ENCODE peak calls at places on chromosomes 2 and 18, in four cellular contexts. I is stimulated activated CD4-positive, alpha-beta T cell treated with anti-CD3 and anti-CD28 coated beads, Interleukin-4, amount 100 ng/mL, for 48 hours; H is head of caudate nucleus; U is dorsolateral prefrontal cortex. F is an unnamed sample.

GRCh38 chr18:26869640-26870039 is 4.1 kb upstream of the AQP4 start:
- DNase-seq in I (no peak), H (no peak), U (no peak), F (no peak)

GRCh38 chr18:65754121-65754520 is 3.3 kb downstream of the CDH7 start:
- DNase-seq in I (no peak), H (no peak), U (no peak), F (no peak)

GRCh38 chr2:198697218-198697617 is 760.5 kb downstream of the SATB2 start:
- DNase-seq in I (no peak), H (no peak), U (no peak), F (no peak)

GRCh38 chr2:119245076-119245840 is 21.6 kb downstream of the STEAP3 start:
- DNase-seq in I (no peak), H (no peak), U (no peak), F (no peak)

GRCh38 chr2:63763336-63764056 is 78.2 kb upstream of the UGP2 start:
- DNase-seq in I (no peak), H (no peak), U (no peak), F (no peak)

GRCh38 chr2:171771463-171771862 is 84.2 kb downstream of the DYNC1I2 start:
- DNase-seq in I (no peak), H (no peak), U (no peak), F (no peak)

GRCh38 chr2:169397697-169398096 is 35.4 kb upstream of the LRP2 start:
- DNase-seq in I (no peak), H (no peak), U (no peak), F (no peak)

GRCh38 chr2:149040451-149040850 is 2.0 kb downstream of the LYPD6B start:
- DNase-seq in I (peak), H (no peak), U (no peak), F (no peak)

GRCh38 chr2:145075454-145076062 is 555.6 kb upstream of the ZEB2 start:
- DNase-seq in I (no peak), H (no peak), U (no peak), F (no peak)

GRCh38 chr2:86661333-86661732 is 37.7 kb upstream of the RNF103 start:
- DNase-seq in I (no peak), H (no peak), U (no peak), F (no peak)

GRCh38 chr18:37846996-37847395 is 281.4 kb upstream of the CELF4 start:
- DNase-seq in I (no peak), H (no peak), U (no peak), F (no peak)

GRCh38 chr2:43531251-43531650 is 64.6 kb downstream of the THADA start:
- DNase-seq in I (no peak), H (no peak), U (no peak), F (no peak)

GRCh38 chr2:105736145-105736544 is 8.6 kb upstream of the NCK2 start:
- DNase-seq in I (no peak), H (no peak), U (no peak), F (no peak)

GRCh38 chr2:77054938-77055337 is 467.2 kb downstream of the LRRTM4 start:
- DNase-seq in I (no peak), H (no peak), U (no peak), F (no peak)

GRCh38 chr2:201618744-201619654 is 24.3 kb downstream of the TMEM237 start:
- DNase-seq in I (no peak), H (peak), U (peak), F (no peak)

GRCh38 chr18:48902023-48902855 is 48.5 kb downstream of the SMAD7 start:
- DNase-seq in I (no peak), H (peak), U (peak), F (peak)

GRCh38 chr18:62678847-62679535 is 36.4 kb upstream of the PHLPP1 start:
- DNase-seq in I (no peak), H (no peak), U (no peak), F (no peak)

GRCh38 chr2:17363846-17364245 is 154.4 kb downstream of the RAD51AP2 start:
- DNase-seq in I (no peak), H (no peak), U (no peak), F (no peak)

GRCh38 chr2:234308814-234309195 is 188.1 kb downstream of the ARL4C start:
- DNase-seq in I (peak), H (no peak), U (no peak), F (no peak)

GRCh38 chr2:234100686-234101085 is 50.2 kb downstream of the SPP2 start:
- DNase-seq in I (no peak), H (no peak), U (no peak), F (no peak)

GRCh38 chr2:8421658-8422499 is 260.0 kb upstream of the ID2 start:
- DNase-seq in I (no peak), H (no peak), U (no peak), F (no peak)

GRCh38 chr2:44342854-44343253 is 18.4 kb downstream of the PREPL start:
- DNase-seq in I (no peak), H (no peak), U (no peak), F (no peak)

GRCh38 chr18:48003426-48004349 is 73.2 kb upstream of the SMAD2 start:
- DNase-seq in I (no peak), H (no peak), U (no peak), F (no peak)

GRCh38 chr18:33578371-33579146 is 540 bp downstream of the ASXL3 start:
- DNase-seq in I (no peak), H (peak), U (peak), F (peak)

GRCh38 chr2:27690052-27690451 is 26.4 kb downstream of the SLC4A1AP start:
- DNase-seq in I (no peak), H (no peak), U (no peak), F (no peak)

GRCh38 chr2:129915303-129915840 is 64.1 kb upstream of the RAB6C start:
- DNase-seq in I (no peak), H (no peak), U (no peak), F (no peak)

GRCh38 chr2:150126839-150127238 is 360.6 kb downstream of the RND3 start:
- DNase-seq in I (no peak), H (no peak), U (no peak), F (no peak)

GRCh38 chr18:44911773-44912172 is 231.1 kb downstream of the SETBP1 start:
- DNase-seq in I (no peak), H (no peak), U (no peak), F (no peak)

GRCh38 chr2:233350708-233351107 is 3.6 kb upstream of the DGKD start:
- DNase-seq in I (no peak), H (peak), U (peak), F (no peak)

GRCh38 chr2:60456115-60456770 is 97.2 kb downstream of the BCL11A start:
- DNase-seq in I (no peak), H (no peak), U (no peak), F (no peak)

GRCh38 chr18:7840445-7840844 is 273.3 kb downstream of the PTPRM start:
- DNase-seq in I (no peak), H (no peak), U (no peak), F (no peak)

GRCh38 chr18:75043478-75043877 is 165.5 kb downstream of the PTGR3 start:
- DNase-seq in I (no peak), H (no peak), U (no peak), F (no peak)